ENCODE peak calls at places on chromosomes 13 and 19, in five cellular contexts. W is CD8-positive, alpha-beta T cell; U is transverse colon; Y is psoas muscle; N is neuronal stem cell. J is an unnamed sample.

GRCh38 chr13:97715763-97716162 is 237.7 kb upstream of the IPO5 start:
- DNase-seq in W (no peak), U (no peak), Y (no peak), N (no peak), J (no peak)

GRCh38 chr13:36858285-36858684 is 39.3 kb downstream of the RFXAP start:
- DNase-seq in W (no peak), U (no peak), Y (no peak), N (no peak), J (peak; percentile 55)

GRCh38 chr19:35311901-35312665 is 16.9 kb upstream of the CD22 start:
- DNase-seq in W (no peak), U (no peak), Y (no peak), N (no peak), J (peak; percentile 54)

GRCh38 chr19:6354098-6354674 is 7.1 kb upstream of the CLPP start:
- DNase-seq in W (no peak), U (no peak), Y (no peak), N (no peak), J (peak; percentile 78)

GRCh38 chr19:56111601-56112312 is 9.3 kb downstream of the ZNF787 start:
- DNase-seq in W (peak; percentile 73), U (peak; percentile 86), Y (peak; percentile 45), N (no peak), J (peak; percentile 76)

GRCh38 chr13:48776396-48776795 is 122.7 kb downstream of the CYSLTR2 start:
- DNase-seq in W (no peak), U (no peak), Y (no peak), N (no peak), J (no peak)

GRCh38 chr13:46640843-46641242 is 87.9 kb downstream of the LRCH1 start:
- DNase-seq in W (no peak), U (no peak), Y (no peak), N (no peak), J (peak; percentile 80)

GRCh38 chr19:47445937-47446402 is 25.7 kb downstream of the SLC8A2 start:
- DNase-seq in W (peak; percentile 80), U (peak; percentile 43), Y (peak; percentile 40), N (no peak), J (peak; percentile 77)

GRCh38 chr13:97308735-97309429 is 86.7 kb downstream of the MBNL2 start:
- DNase-seq in W (no peak), U (no peak), Y (no peak), N (no peak), J (no peak)

GRCh38 chr19:4350111-4350510 is 6.7 kb downstream of the MPND start:
- DNase-seq in W (no peak), U (no peak), Y (no peak), N (no peak), J (peak; percentile 9)
- H3K36me3 ChIP-seq in W (no peaks in the 10 kb centered on the region), U (no peaks in the 10 kb centered on the region), Y (no peaks in the 10 kb centered on the region), N (peaks cover 28% of the 10 kb centered on the region), J (peaks cover 2% of the 10 kb centered on the region)

DNA sequence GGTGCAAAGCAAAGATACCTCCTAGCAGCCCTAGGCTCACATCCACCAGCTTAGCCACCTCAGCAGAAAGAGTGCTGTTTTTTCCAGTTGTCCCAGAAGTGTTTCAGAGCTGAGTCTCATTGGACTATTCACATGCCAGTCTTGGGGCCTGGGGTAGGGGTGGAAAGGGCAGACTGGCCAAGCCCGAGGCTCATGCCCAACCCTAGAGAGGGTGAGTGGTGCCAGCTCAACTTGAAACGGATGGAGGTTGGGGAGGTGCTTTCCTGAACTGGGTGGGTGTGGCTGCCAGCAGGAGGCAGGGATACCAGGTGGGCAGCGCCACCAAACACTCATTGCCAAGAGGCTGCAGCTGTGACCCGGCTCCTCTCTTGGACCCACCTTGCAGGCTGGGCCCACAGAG is 116.9 kb downstream of the DPF1 start:
- DNase-seq in W (no peak), U (no peak), Y (no peak), N (no peak), J (no peak)
- H3K36me3 ChIP-seq in W (peaks cover 18% of the 10 kb centered on the region), U (no peaks in the 10 kb centered on the region), Y (peaks cover 3% of the 10 kb centered on the region), N (peaks cover 32% of the 10 kb centered on the region), J (peaks cover 65% of the 10 kb centered on the region)

DNA sequence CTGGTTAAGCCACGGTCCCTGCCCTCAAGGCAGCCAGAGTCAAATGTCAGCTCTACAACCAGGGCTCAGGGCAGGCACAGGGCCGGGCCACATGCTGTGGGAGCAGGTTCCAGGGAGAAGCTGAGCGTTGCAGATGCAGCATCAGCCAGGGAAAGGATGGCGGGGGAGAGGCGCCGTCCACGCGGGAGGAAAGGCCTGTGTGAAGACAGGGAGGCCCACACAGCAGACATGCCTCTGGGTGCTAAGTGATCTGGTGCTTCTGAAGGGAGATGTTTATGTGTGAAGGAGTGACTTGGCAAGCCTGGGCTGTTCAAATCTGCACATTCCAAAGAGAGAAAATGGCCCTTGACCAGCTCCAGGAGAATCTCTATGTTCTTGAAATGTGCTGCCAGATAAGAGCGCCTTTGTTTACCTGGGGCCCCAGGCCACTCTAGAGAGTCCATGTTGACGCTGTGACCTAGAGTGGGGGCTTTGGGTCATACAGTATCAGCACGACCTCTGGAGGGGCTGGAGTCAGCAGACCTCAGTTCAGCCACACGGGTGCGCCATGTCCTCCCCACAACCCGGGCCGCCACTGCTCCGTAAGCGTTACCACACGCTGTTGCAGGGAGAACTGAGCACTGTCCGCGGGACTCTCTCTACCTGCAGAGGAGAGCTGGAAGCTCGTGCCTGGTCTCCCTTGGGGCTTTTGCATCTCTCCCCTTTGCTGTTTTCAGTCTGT is 15.9 kb upstream of the ATF5 start:
- DNase-seq in W (no peak), U (no peak), Y (no peak), N (no peak), J (peak; percentile 56)
- H3K36me3 ChIP-seq in W (peaks cover 18% of the 10 kb centered on the region), U (no peaks in the 10 kb centered on the region), Y (no peaks in the 10 kb centered on the region), N (peaks cover 54% of the 10 kb centered on the region), J (peaks cover 55% of the 10 kb centered on the region)

GRCh38 chr13:110431851-110432294 is 124.8 kb downstream of the COL4A2 start:
- DNase-seq in W (no peak), U (no peak), Y (no peak), N (no peak), J (no peak)

GRCh38 chr13:110434629-110435028 is 126.9 kb downstream of the RAB20 start:
- DNase-seq in W (no peak), U (no peak), Y (no peak), N (no peak), J (no peak)

GRCh38 chr13:110431425-110431824 is 124.3 kb downstream of the COL4A2 start:
- DNase-seq in W (no peak), U (no peak), Y (no peak), N (no peak), J (no peak)

GRCh38 chr13:110432522-110432921 is 125.4 kb downstream of the COL4A2 start:
- DNase-seq in W (no peak), U (no peak), Y (no peak), N (no peak), J (no peak)

GRCh38 chr13:110433014-110433413 is 125.9 kb downstream of the COL4A2 start:
- DNase-seq in W (no peak), U (no peak), Y (peak; percentile 51), N (no peak), J (no peak)
- H3K36me3 ChIP-seq in W (no peaks in the 10 kb centered on the region), U (no peaks in the 10 kb centered on the region), Y (no peaks in the 10 kb centered on the region), N (peaks cover 33% of the 10 kb centered on the region), J (peaks cover 91% of the 10 kb centered on the region)